ENCODE peak calls at places on chromosomes 3 and 15, in five cellular contexts. One of them, this sample, is unnamed. For H3K27me3, the result is how much of the 10 kb centered on the place peaks cover.

GRCh38 chr15:62051166-62051565 is 9.1 kb downstream of the VPS13C start:
- DNase-seq in breast epithelium: no peak
- DNase-seq in esophagus squamous epithelium: no peak
- DNase-seq in upper lobe of left lung: no peak
- DNase-seq in IMR-90: no peak
- DNase-seq in this sample: no peak

GRCh38 chr15:77030928-77031375 is 36.0 kb downstream of the PSTPIP1 start:
- DNase-seq in breast epithelium: peak
- DNase-seq in esophagus squamous epithelium: no peak
- DNase-seq in upper lobe of left lung: no peak
- DNase-seq in IMR-90: no peak
- DNase-seq in this sample: peak

GRCh38 chr3:65717676-65718346 is 320.9 kb downstream of the MAGI1 start:
- DNase-seq in breast epithelium: no peak
- DNase-seq in esophagus squamous epithelium: no peak
- DNase-seq in upper lobe of left lung: no peak
- DNase-seq in IMR-90: no peak
- DNase-seq in this sample: no peak

GRCh38 chr3:168094877-168095610 is 680 bp downstream of the GOLIM4 start:
- DNase-seq in breast epithelium: peak
- DNase-seq in esophagus squamous epithelium: peak
- DNase-seq in upper lobe of left lung: peak
- DNase-seq in IMR-90: peak
- DNase-seq in this sample: peak

GRCh38 chr3:73056365-73057150 is 4.9 kb upstream of the EBLN2 start:
- DNase-seq in breast epithelium: no peak
- DNase-seq in esophagus squamous epithelium: no peak
- DNase-seq in upper lobe of left lung: no peak
- DNase-seq in IMR-90: peak
- DNase-seq in this sample: no peak

GRCh38 chr3:116367761-116368395 is 77.4 kb downstream of the LSAMP start:
- DNase-seq in breast epithelium: no peak
- DNase-seq in esophagus squamous epithelium: no peak
- DNase-seq in upper lobe of left lung: no peak
- DNase-seq in IMR-90: no peak
- DNase-seq in this sample: no peak

GRCh38 chr15:95286911-95287769 is 1043.4 kb upstream of the NR2F2 start:
- DNase-seq in breast epithelium: no peak
- DNase-seq in esophagus squamous epithelium: no peak
- DNase-seq in upper lobe of left lung: no peak
- DNase-seq in IMR-90: peak
- DNase-seq in this sample: no peak

GRCh38 chr3:15033103-15033502 is 32.0 kb downstream of the MRPS25 start:
- DNase-seq in breast epithelium: no peak
- DNase-seq in esophagus squamous epithelium: no peak
- DNase-seq in upper lobe of left lung: no peak
- DNase-seq in IMR-90: no peak
- DNase-seq in this sample: no peak

GRCh38 chr15:34682673-34683072 is 72.1 kb downstream of the GJD2 start:
- DNase-seq in breast epithelium: no peak
- DNase-seq in esophagus squamous epithelium: no peak
- DNase-seq in upper lobe of left lung: no peak
- DNase-seq in IMR-90: peak
- DNase-seq in this sample: no peak

GRCh38 chr3:10814623-10815022 is 1.4 kb upstream of the SLC6A11 start:
- DNase-seq in breast epithelium: no peak
- DNase-seq in esophagus squamous epithelium: no peak
- DNase-seq in upper lobe of left lung: no peak
- DNase-seq in IMR-90: no peak
- DNase-seq in this sample: no peak
- H3K27me3 ChIP-seq in breast epithelium: under half
- H3K27me3 ChIP-seq in esophagus squamous epithelium: under half
- H3K27me3 ChIP-seq in upper lobe of left lung: under half
- H3K27me3 ChIP-seq in IMR-90: under half
- H3K27me3 ChIP-seq in this sample: under half

GRCh38 chr15:53759333-53759975 is at the start of gene WDR72:
- DNase-seq in breast epithelium: no peak
- DNase-seq in esophagus squamous epithelium: no peak
- DNase-seq in upper lobe of left lung: peak
- DNase-seq in IMR-90: no peak
- DNase-seq in this sample: peak
- H3K4me3 ChIP-seq in breast epithelium: no peak
- H3K4me3 ChIP-seq in esophagus squamous epithelium: no peak
- H3K4me3 ChIP-seq in upper lobe of left lung: peak
- H3K4me3 ChIP-seq in IMR-90: no peak
- H3K4me3 ChIP-seq in this sample: peak

DNA sequence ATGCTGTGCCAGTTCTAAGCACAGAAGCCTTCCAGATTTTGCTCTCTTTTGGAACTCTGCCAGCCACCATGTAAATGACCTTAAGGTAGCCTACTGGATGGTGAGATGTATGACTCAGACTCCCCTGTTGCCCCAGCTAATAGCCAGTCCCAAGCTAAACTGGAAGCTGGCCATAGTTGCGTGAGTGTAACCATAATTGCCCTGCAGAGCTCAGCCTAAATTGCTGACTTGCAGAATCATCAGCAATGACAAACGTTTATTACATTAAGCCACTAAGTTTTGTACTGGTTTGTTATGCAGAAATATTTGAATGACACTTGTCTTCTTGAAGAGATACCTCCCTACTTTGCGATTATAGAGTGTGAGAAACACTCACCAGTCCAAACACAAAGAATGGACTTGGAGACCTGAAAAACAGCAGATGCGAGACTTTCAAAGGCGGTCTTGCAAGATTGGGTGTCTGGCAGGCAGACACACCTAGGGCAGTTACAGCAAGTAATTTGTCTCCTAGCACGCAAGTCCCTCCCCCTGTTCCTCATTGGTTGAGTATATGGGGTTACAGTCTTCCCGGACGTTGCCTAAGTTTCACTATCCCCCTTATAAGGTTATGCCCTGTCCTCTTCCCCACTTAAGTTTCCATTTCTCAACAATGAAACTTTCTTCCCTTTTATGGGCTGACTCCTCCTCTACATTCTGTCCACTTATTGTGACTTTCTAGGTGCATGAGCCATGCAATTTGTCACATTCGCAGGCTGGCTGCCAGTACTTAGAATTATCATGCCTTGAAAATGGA is 83.6 kb upstream of the XCR1 start:
- DNase-seq in breast epithelium: peak
- DNase-seq in esophagus squamous epithelium: no peak
- DNase-seq in upper lobe of left lung: no peak
- DNase-seq in IMR-90: peak
- DNase-seq in this sample: peak
- TF ChIP-seq POLR2A in breast epithelium: no peak
- TF ChIP-seq POLR2A in esophagus squamous epithelium: no peak
- TF ChIP-seq POLR2A in upper lobe of left lung: no peak
- TF ChIP-seq POLR2A in IMR-90: no peak
- TF ChIP-seq POLR2A in this sample: no peak

GRCh38 chr3:170524072-170524471 is 61.8 kb downstream of the SLC7A14 start:
- DNase-seq in breast epithelium: no peak
- DNase-seq in esophagus squamous epithelium: no peak
- DNase-seq in upper lobe of left lung: no peak
- DNase-seq in IMR-90: peak
- DNase-seq in this sample: no peak
- H3K27me3 ChIP-seq in breast epithelium: under half
- H3K27me3 ChIP-seq in esophagus squamous epithelium: under half
- H3K27me3 ChIP-seq in upper lobe of left lung: under half
- H3K27me3 ChIP-seq in IMR-90: under half
- H3K27me3 ChIP-seq in this sample: under half

GRCh38 chr3:30660128-30660525 is 53.7 kb downstream of the TGFBR2 start:
- DNase-seq in breast epithelium: no peak
- DNase-seq in esophagus squamous epithelium: no peak
- DNase-seq in upper lobe of left lung: no peak
- DNase-seq in IMR-90: no peak
- DNase-seq in this sample: no peak
- H3K4me3 ChIP-seq in breast epithelium: no peak
- H3K4me3 ChIP-seq in esophagus squamous epithelium: no peak
- H3K4me3 ChIP-seq in upper lobe of left lung: no peak
- H3K4me3 ChIP-seq in IMR-90: no peak
- H3K4me3 ChIP-seq in this sample: no peak

GRCh38 chr15:31435256-31435781 is 108.7 kb downstream of the KLF13 start:
- DNase-seq in breast epithelium: peak
- DNase-seq in esophagus squamous epithelium: peak
- DNase-seq in upper lobe of left lung: no peak
- DNase-seq in IMR-90: peak
- DNase-seq in this sample: peak
- TF ChIP-seq POLR2A in breast epithelium: no peak
- TF ChIP-seq POLR2A in esophagus squamous epithelium: no peak
- TF ChIP-seq POLR2A in upper lobe of left lung: no peak
- TF ChIP-seq POLR2A in IMR-90: no peak
- TF ChIP-seq POLR2A in this sample: no peak

GRCh38 chr3:50408445-50408953 is 49.2 kb upstream of the TMEM115 start:
- DNase-seq in breast epithelium: no peak
- DNase-seq in esophagus squamous epithelium: no peak
- DNase-seq in upper lobe of left lung: no peak
- DNase-seq in IMR-90: no peak
- DNase-seq in this sample: no peak
- H3K27me3 ChIP-seq in breast epithelium: under half
- H3K27me3 ChIP-seq in esophagus squamous epithelium: under half
- H3K27me3 ChIP-seq in upper lobe of left lung: under half
- H3K27me3 ChIP-seq in IMR-90: under half
- H3K27me3 ChIP-seq in this sample: under half

This sample was measured in transverse colon.